ENCODE peak calls at places on chromosomes 5 and 9, in eight cellular contexts. L is AG04449, U is fibroblast of lung, F is IMR-90, G is retinal pigment epithelial cell, N is cardiac muscle cell, Q is A549, P is tibial nerve. B is an unnamed sample.
A peak's percentile ranks its signal among the peaks of the same experiment; 100 is the strongest.

GRCh38 chr9:89621031-89621430 is 16.2 kb downstream of the GADD45G start:
- DNase-seq in L (no peak), U (no peak), F (no peak), G (no peak), N (no peak), Q (no peak), P (no peak), B (no peak)

GRCh38 chr5:55868846-55869245 is 17.7 kb downstream of the IL31RA start:
- DNase-seq in L (peak; percentile 91), U (peak; percentile 99), F (peak; percentile 99), G (peak; percentile 70), N (no peak), Q (peak; percentile 79), P (no peak), B (peak; percentile 98)

GRCh38 chr9:35728041-35728971 is 3.7 kb downstream of the TLN1 start:
- DNase-seq in L (peak; percentile 68), U (peak; percentile 91), F (peak; percentile 90), G (peak; percentile 37), N (peak; percentile 90), Q (no peak), P (peak; percentile 67), B (peak; percentile 84)

GRCh38 chr9:128891354-128892222 is 9.7 kb downstream of the LRRC8A start:
- DNase-seq in L (no peak), U (no peak), F (no peak), G (no peak), N (no peak), Q (no peak), P (no peak), B (no peak)

GRCh38 chr9:97412628-97413382 is 909 bp downstream of the TDRD7 start:
- DNase-seq in L (no peak), U (peak; percentile 11), F (peak; percentile 5), G (no peak), N (no peak), Q (peak; percentile 56), P (no peak), B (no peak)

GRCh38 chr9:110623462-110624025 is 44.0 kb upstream of the SVEP1 start:
- DNase-seq in L (no peak), U (peak; percentile 41), F (peak; percentile 70), G (peak; percentile 5), N (peak; percentile 73), Q (peak; percentile 53), P (peak; percentile 90), B (peak; percentile 26)

GRCh38 chr9:125635888-125636287 is 71.1 kb downstream of the MAPKAP1 start:
- DNase-seq in L (no peak), U (no peak), F (no peak), G (no peak), N (peak; percentile 42), Q (no peak), P (no peak), B (no peak)

GRCh38 chr9:34276772-34277171 is 52.3 kb downstream of the KIF24 start:
- DNase-seq in L (no peak), U (no peak), F (no peak), G (no peak), N (no peak), Q (no peak), P (no peak), B (no peak)

GRCh38 chr9:117344892-117345660 is 69.8 kb downstream of the ASTN2 start:
- DNase-seq in L (no peak), U (peak; percentile 1), F (no peak), G (peak; percentile 17), N (no peak), Q (no peak), P (no peak), B (no peak)

GRCh38 chr5:176405656-176406435 is 10.5 kb downstream of the CLTB start:
- DNase-seq in L (no peak), U (no peak), F (no peak), G (no peak), N (no peak), Q (no peak), P (no peak), B (no peak)
- TF ChIP-seq CTCF in L (no peak), U (no peak), F (no peak), G (no peak), N (no peak), Q (peak; percentile 16), P (no peak), B (no peak)

GRCh38 chr5:178351221-178351825 is 118.7 kb upstream of the PHYKPL start:
- DNase-seq in L (no peak), U (no peak), F (no peak), G (no peak), N (no peak), Q (no peak), P (no peak), B (no peak)
- H3K4me3 ChIP-seq in L (no peak overlapping the region), U (no peak overlapping the region), F (no peak overlapping the region), G (no peak overlapping the region), N (no peak overlapping the region), Q (no peak overlapping the region), P (no peak overlapping the region), B (no peak overlapping the region)

DNA sequence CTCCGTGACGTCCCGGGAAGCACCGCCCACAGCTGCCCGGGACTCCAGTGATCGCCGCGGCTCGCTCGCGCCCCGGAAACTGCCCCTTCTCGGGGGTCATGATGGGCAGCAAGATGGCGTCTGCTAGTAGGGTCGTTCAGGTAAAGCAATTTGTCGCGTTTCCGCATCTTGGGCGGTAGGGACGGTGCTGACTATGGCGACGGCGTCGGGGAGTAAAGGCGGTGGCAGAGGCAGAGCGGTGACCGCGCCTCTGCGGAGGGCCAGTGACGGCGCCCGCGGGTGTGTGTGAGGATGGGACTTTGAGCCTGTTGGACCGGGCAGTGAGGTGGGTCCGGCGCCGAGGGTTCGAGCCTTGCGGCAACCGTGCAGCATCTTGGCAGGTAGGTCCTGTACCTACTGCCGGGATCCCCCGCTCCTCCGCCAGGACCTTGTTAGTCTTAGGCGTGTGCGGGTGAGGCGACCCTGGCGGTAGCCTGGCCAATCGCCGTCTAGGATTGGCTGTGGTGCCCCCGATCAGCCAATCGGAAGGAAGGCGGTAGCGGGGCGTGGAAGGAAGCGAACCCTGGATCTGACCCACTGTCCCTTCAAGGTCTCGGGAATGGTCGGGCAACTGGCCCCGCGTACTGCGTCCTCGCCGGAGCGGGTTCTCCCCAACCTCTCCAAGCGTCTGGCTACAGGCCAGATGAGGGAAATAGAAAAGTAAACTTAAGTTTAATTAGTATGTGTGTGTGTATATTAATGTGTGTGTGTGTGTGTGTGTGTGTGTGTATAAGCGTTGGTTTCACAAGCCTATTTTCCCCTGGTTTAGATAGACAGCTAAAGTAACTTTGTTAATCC is 16.7 kb upstream of the CDK7 start:
- DNase-seq in L (no peak), U (peak; percentile 89), F (peak; percentile 86), G (peak; percentile 76), N (peak; percentile 95), Q (peak; percentile 96), P (peak; percentile 97), B (no peak)
- TF ChIP-seq CTCF in L (peak; percentile 16), U (peak; percentile 20), F (no peak), G (peak; percentile 13), N (no peak), Q (no peak), P (peak; percentile 77), B (no peak)

GRCh38 chr5:88390007-88390385 is 121.4 kb upstream of the TMEM161B start:
- DNase-seq in L (no peak), U (no peak), F (no peak), G (no peak), N (no peak), Q (no peak), P (no peak), B (no peak)

GRCh38 chr5:88391116-88391515 is 122.5 kb upstream of the TMEM161B start:
- DNase-seq in L (no peak), U (no peak), F (no peak), G (no peak), N (no peak), Q (no peak), P (no peak), B (no peak)

GRCh38 chr5:88393082-88393481 is 124.4 kb upstream of the TMEM161B start:
- DNase-seq in L (no peak), U (no peak), F (no peak), G (no peak), N (no peak), Q (no peak), P (no peak), B (no peak)

GRCh38 chr5:88388476-88389170 is 120.0 kb upstream of the TMEM161B start:
- DNase-seq in L (no peak), U (no peak), F (no peak), G (no peak), N (no peak), Q (no peak), P (no peak), B (no peak)

DNA sequence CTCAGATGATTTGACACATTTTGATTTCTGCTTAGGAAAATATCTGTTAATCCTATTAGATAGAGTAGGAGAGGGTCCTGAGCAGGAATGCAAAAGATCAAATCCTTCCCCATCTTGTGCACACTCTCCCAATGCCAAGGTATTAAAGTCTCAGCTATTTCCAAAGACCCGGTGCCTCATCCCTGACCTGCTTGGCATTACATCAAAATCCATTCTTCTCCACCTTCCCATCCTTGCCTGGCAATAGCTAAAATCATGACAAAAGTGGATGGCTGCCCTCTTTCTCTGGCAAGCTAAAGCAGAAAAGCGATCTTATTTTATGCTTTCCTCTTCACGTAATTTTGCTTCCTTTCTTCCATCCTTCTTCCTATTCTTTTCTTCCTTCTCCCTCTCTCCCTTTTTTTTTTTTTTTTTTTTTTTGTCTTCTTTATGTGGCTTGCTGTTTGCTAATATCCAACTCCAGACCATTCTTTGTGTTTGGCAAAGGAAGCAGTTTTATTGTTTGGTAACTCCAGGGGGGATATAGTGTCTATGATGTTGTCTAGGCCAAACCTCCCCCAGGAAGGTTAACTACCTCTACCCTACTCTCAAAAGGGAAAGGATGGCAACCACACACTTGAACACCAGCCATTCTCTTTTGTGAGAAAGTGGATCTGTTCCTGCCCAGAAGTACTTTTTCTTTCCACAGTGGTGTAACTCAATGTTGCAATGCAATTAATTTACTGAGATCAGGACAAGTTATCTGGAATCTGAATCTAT is 120.8 kb upstream of the TMEM161B start:
- DNase-seq in L (no peak), U (peak; percentile 30), F (no peak), G (no peak), N (no peak), Q (no peak), P (no peak), B (no peak)
- H3K4me3 ChIP-seq in L (no peak overlapping the region), U (no peak overlapping the region), F (no peak overlapping the region), G (no peak overlapping the region), N (no peak overlapping the region), Q (no peak overlapping the region), P (no peak overlapping the region), B (no peak overlapping the region)

DNA sequence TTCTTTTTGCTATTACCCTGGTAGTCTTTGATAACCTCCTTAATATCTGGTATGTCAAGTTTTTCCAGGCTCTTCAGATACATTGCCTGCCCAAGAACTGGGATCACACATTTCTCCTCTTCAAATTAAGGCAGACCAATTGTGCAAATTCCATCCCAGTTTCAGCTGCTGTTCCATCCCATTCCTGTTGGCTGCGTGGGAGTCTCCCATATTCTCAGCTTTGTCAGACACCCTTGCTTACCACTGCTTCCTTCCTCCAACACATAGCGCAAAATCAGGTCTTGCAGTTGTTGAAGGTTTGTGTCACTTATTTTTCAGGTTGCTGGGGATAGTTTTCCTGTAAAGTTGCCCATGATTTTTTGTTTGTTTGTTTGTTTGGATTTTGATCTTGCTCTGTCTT is 15.2 kb downstream of the HCN1 start:
- DNase-seq in L (no peak), U (no peak), F (no peak), G (no peak), N (no peak), Q (no peak), P (no peak), B (no peak)
- TF ChIP-seq CTCF in L (no peak), U (no peak), F (no peak), G (no peak), N (no peak), Q (no peak), P (no peak), B (no peak)

B was measured in epithelial cell of proximal tubule.